ENCODE peak calls at places on chromosomes 16 and 17, in eight cellular contexts. E is fibroblast of lung, B is foreskin fibroblast, T is right lobe of liver, U is heart right ventricle, Z is upper lobe of left lung, F is WERI-Rb-1, X is mucosa of descending colon. C is an unnamed sample.

GRCh38 chr16:55037051-55037450 is 106.4 kb downstream of the IRX5 start:
- DNase-seq in E (no peak), B (no peak), T (no peak), U (no peak), Z (no peak), F (no peak), X (no peak), C (no peak)

GRCh38 chr17:65794572-65794971 is 233.1 kb upstream of the AXIN2 start:
- DNase-seq in E (peak), B (peak), T (no peak), U (no peak), Z (no peak), F (peak), X (peak), C (peak)

GRCh38 chr17:50201226-50201854 is at the start of gene COL1A1:
- DNase-seq in E (peak), B (peak), T (no peak), U (peak), Z (no peak), F (no peak), X (peak), C (no peak)

GRCh38 chr16:22195695-22196558 is 10.2 kb upstream of the EEF2K start:
- DNase-seq in E (peak), B (peak), T (peak), U (peak), Z (peak), F (peak), X (peak), C (peak)

GRCh38 chr16:9122342-9122741 is 30.9 kb downstream of the HAPSTR1 start:
- DNase-seq in E (no peak), B (no peak), T (no peak), U (no peak), Z (no peak), F (no peak), X (no peak), C (no peak)

GRCh38 chr17:77096570-77097214 is 44.1 kb upstream of the SEC14L1 start:
- DNase-seq in E (peak), B (peak), T (no peak), U (no peak), Z (peak), F (no peak), X (no peak), C (no peak)

GRCh38 chr16:20798364-20798763 is 7.9 kb downstream of the ERI2 start:
- DNase-seq in E (no peak), B (no peak), T (no peak), U (no peak), Z (no peak), F (no peak), X (no peak), C (no peak)

GRCh38 chr17:31310260-31310659 is 3.6 kb downstream of the EVI2B start:
- DNase-seq in E (no peak), B (no peak), T (no peak), U (no peak), Z (no peak), F (no peak), X (no peak), C (no peak)

GRCh38 chr17:75950850-75951554 is 10.2 kb upstream of the FBF1 start:
- DNase-seq in E (peak), B (no peak), T (no peak), U (no peak), Z (no peak), F (no peak), X (no peak), C (no peak)

GRCh38 chr16:4767872-4768548 is 1.0 kb upstream of the ZNF500 start:
- DNase-seq in E (no peak), B (peak), T (no peak), U (no peak), Z (peak), F (no peak), X (peak), C (no peak)

GRCh38 chr16:23874613-23875294 is 39.0 kb downstream of the PRKCB start:
- DNase-seq in E (peak), B (peak), T (no peak), U (no peak), Z (no peak), F (no peak), X (no peak), C (no peak)

GRCh38 chr17:40371261-40371929 is 6.9 kb upstream of the GJD3 start:
- DNase-seq in E (no peak), B (no peak), T (no peak), U (no peak), Z (no peak), F (peak), X (no peak), C (no peak)

GRCh38 chr17:48568499-48569259 is 9.5 kb downstream of the HOXB4 start:
- DNase-seq in E (peak), B (no peak), T (no peak), U (no peak), Z (no peak), F (no peak), X (peak), C (no peak)

GRCh38 chr17:78172284-78173024 is 4.1 kb downstream of the SYNGR2 start:
- DNase-seq in E (no peak), B (no peak), T (peak), U (peak), Z (peak), F (no peak), X (peak), C (no peak)

GRCh38 chr17:30095507-30096244 is 20.9 kb upstream of the NSRP1 start:
- DNase-seq in E (peak), B (peak), T (no peak), U (no peak), Z (no peak), F (peak), X (no peak), C (peak)
- TF ChIP-seq CTCF in E (peak), B (peak), T (peak), U (no peak), Z (peak), F (peak), X (peak), C (peak)

GRCh38 chr17:43211480-43212402 is at the start of gene TMEM106A:
- DNase-seq in E (peak), B (peak), T (peak), U (peak), Z (peak), F (no peak), X (peak), C (peak)
- TF ChIP-seq CTCF in E (peak), B (peak), T (peak), U (no peak), Z (peak), F (no peak), X (no peak), C (peak)

DNA sequence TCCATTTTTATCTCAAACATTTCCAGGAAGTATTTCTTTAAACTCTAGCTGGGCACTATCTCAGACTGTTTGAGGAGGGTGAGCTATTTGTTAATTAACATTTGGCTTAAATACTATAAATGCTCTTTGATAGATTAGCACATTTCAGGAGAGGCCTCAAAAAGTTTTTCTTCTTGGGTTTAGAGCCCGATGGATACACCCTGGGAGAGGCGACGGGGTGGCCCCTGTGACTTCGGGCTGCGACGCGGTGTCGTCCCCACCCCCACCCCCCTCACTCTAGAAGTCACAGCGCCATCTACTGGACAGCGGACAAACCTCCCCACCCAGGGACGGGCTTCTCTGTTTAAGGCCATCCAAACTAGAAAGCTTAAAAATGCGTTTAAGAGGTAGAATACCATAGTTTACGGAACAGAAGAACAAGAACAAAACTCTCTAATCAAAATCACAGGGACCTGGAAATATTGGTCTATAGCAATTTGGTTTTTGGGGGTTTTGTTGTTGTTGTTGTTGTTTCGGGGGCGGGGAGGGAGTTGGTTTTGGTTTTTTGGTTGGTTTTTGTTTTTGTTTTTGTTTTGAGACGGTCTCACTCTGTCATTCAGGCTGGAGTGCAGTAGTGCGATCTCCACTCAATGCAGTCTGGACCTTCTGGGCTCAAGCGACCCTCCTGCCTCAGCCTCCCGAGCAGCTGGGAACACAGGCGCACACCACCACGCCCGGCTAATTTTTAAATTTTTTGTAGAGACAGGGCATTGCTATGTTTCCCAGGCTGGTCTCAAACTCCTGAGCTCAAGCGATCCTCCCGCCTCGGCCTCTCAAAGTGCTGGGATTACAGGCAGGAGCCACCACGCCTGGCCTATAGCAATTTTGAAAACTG is 254.4 kb downstream of the C16orf95 start:
- DNase-seq in E (peak), B (peak), T (peak), U (peak), Z (peak), F (peak), X (peak), C (peak)
- TF ChIP-seq CTCF in E (peak), B (peak), T (peak), U (peak), Z (peak), F (peak), X (peak), C (peak)

GRCh38 chr16:49556252-49557069 is 182.9 kb downstream of the C16orf78 start:
- DNase-seq in E (peak), B (peak), T (no peak), U (no peak), Z (no peak), F (peak), X (no peak), C (peak)
- TF ChIP-seq CTCF in E (peak), B (peak), T (peak), U (peak), Z (peak), F (peak), X (no peak), C (peak)

C was measured in endothelial cell.